ENCODE peak calls at places on chromosome 5, in four cellular contexts. One of them, this sample, is unnamed.

GRCh38 chr5:93273176-93273575 is 307.8 kb downstream of the NR2F1-AS1 start:
- DNase-seq in ovary: no peak
- DNase-seq in RWPE1: peak
- DNase-seq in astrocyte: peak
- DNase-seq in this sample: no peak

GRCh38 chr5:14672082-14672481 is 7.6 kb downstream of the OTULIN start:
- DNase-seq in ovary: no peak
- DNase-seq in RWPE1: no peak
- DNase-seq in astrocyte: no peak
- DNase-seq in this sample: no peak

GRCh38 chr5:159951834-159952233 is 35.6 kb downstream of the ADRA1B start:
- DNase-seq in ovary: no peak
- DNase-seq in RWPE1: no peak
- DNase-seq in astrocyte: no peak
- DNase-seq in this sample: no peak

GRCh38 chr5:140165101-140165920 is 9.7 kb upstream of the CYSTM1 start:
- DNase-seq in ovary: no peak
- DNase-seq in RWPE1: no peak
- DNase-seq in astrocyte: no peak
- DNase-seq in this sample: no peak

GRCh38 chr5:133059621-133060020 is 7.8 kb downstream of the HSPA4 start:
- DNase-seq in ovary: no peak
- DNase-seq in RWPE1: no peak
- DNase-seq in astrocyte: no peak
- DNase-seq in this sample: no peak

GRCh38 chr5:138170299-138170698 is 8.1 kb downstream of the BRD8 start:
- DNase-seq in ovary: no peak
- DNase-seq in RWPE1: no peak
- DNase-seq in astrocyte: no peak
- DNase-seq in this sample: no peak

GRCh38 chr5:170275376-170275994 is 22.1 kb downstream of the LCP2 start:
- DNase-seq in ovary: no peak
- DNase-seq in RWPE1: no peak
- DNase-seq in astrocyte: no peak
- DNase-seq in this sample: no peak

GRCh38 chr5:161851691-161852299 is 3.9 kb downstream of the GABRA1 start:
- DNase-seq in ovary: no peak
- DNase-seq in RWPE1: peak
- DNase-seq in astrocyte: no peak
- DNase-seq in this sample: no peak

GRCh38 chr5:172874647-172875371 is 40.8 kb downstream of the ERGIC1 start:
- DNase-seq in ovary: no peak
- DNase-seq in RWPE1: no peak
- DNase-seq in astrocyte: no peak
- DNase-seq in this sample: no peak

GRCh38 chr5:54616031-54616430 is 98.5 kb downstream of the SNX18 start:
- DNase-seq in ovary: no peak
- DNase-seq in RWPE1: no peak
- DNase-seq in astrocyte: peak
- DNase-seq in this sample: no peak

GRCh38 chr5:133154274-133155088 is 102.7 kb downstream of the HSPA4 start:
- DNase-seq in ovary: no peak
- DNase-seq in RWPE1: no peak
- DNase-seq in astrocyte: no peak
- DNase-seq in this sample: no peak

GRCh38 chr5:171543486-171543885 is 124.0 kb downstream of the FGF18 start:
- DNase-seq in ovary: no peak
- DNase-seq in RWPE1: no peak
- DNase-seq in astrocyte: no peak
- DNase-seq in this sample: no peak

GRCh38 chr5:74093501-74093993 is 467.6 kb downstream of the ARHGEF28 start:
- DNase-seq in ovary: no peak
- DNase-seq in RWPE1: no peak
- DNase-seq in astrocyte: no peak
- DNase-seq in this sample: no peak

GRCh38 chr5:181042036-181042435 is 2.0 kb downstream of the BTNL9 start:
- DNase-seq in ovary: no peak
- DNase-seq in RWPE1: no peak
- DNase-seq in astrocyte: no peak
- DNase-seq in this sample: no peak

GRCh38 chr5:53934126-53934856 is 373.9 kb downstream of the NDUFS4 start:
- DNase-seq in ovary: no peak
- DNase-seq in RWPE1: no peak
- DNase-seq in astrocyte: peak
- DNase-seq in this sample: no peak

GRCh38 chr5:102231693-102232619 is 64.1 kb downstream of the SLCO4C1 start:
- DNase-seq in ovary: no peak
- DNase-seq in RWPE1: no peak
- DNase-seq in astrocyte: no peak
- DNase-seq in this sample: no peak

GRCh38 chr5:150137997-150138396 is 17.6 kb downstream of the PDGFRB start:
- DNase-seq in ovary: peak
- DNase-seq in RWPE1: no peak
- DNase-seq in astrocyte: no peak
- DNase-seq in this sample: peak

GRCh38 chr5:120615967-120616645 is 152.0 kb downstream of the PRR16 start:
- DNase-seq in ovary: no peak
- DNase-seq in RWPE1: peak
- DNase-seq in astrocyte: peak
- DNase-seq in this sample: peak

GRCh38 chr5:57741326-57741725 is 258.7 kb upstream of the ACTBL2 start:
- DNase-seq in ovary: no peak
- DNase-seq in RWPE1: peak
- DNase-seq in astrocyte: no peak
- DNase-seq in this sample: no peak

GRCh38 chr5:174514983-174515394 is 209.4 kb upstream of the MSX2 start:
- DNase-seq in ovary: no peak
- DNase-seq in RWPE1: no peak
- DNase-seq in astrocyte: no peak
- DNase-seq in this sample: no peak

GRCh38 chr5:72210913-72211670 is 103.8 kb downstream of the MAP1B start:
- DNase-seq in ovary: peak
- DNase-seq in RWPE1: peak
- DNase-seq in astrocyte: peak
- DNase-seq in this sample: peak

GRCh38 chr5:32274548-32275420 is 38.0 kb downstream of the MTMR12 start:
- DNase-seq in ovary: peak
- DNase-seq in RWPE1: no peak
- DNase-seq in astrocyte: no peak
- DNase-seq in this sample: no peak

GRCh38 chr5:50958852-50959457 is 292.5 kb downstream of the PARP8 start:
- DNase-seq in ovary: no peak
- DNase-seq in RWPE1: peak
- DNase-seq in astrocyte: peak
- DNase-seq in this sample: no peak

GRCh38 chr5:6107675-6108539 is 270.4 kb downstream of the MED10 start:
- DNase-seq in ovary: no peak
- DNase-seq in RWPE1: no peak
- DNase-seq in astrocyte: no peak
- DNase-seq in this sample: no peak

GRCh38 chr5:36875789-36876388 is 680 bp upstream of the NIPBL start:
- DNase-seq in ovary: peak
- DNase-seq in RWPE1: peak
- DNase-seq in astrocyte: peak
- DNase-seq in this sample: peak

GRCh38 chr5:141496038-141496437 is 7.2 kb downstream of the PCDHGC5 start:
- DNase-seq in ovary: no peak
- DNase-seq in RWPE1: no peak
- DNase-seq in astrocyte: peak
- DNase-seq in this sample: no peak

GRCh38 chr5:27608992-27609391 is 570.6 kb upstream of the CDH9 start:
- DNase-seq in ovary: no peak
- DNase-seq in RWPE1: no peak
- DNase-seq in astrocyte: no peak
- DNase-seq in this sample: no peak

GRCh38 chr5:155616779-155617392 is 603.3 kb downstream of the KIF4B start:
- DNase-seq in ovary: peak
- DNase-seq in RWPE1: peak
- DNase-seq in astrocyte: no peak
- DNase-seq in this sample: no peak

GRCh38 chr5:162289489-162289888 is 221.9 kb downstream of the GABRG2 start:
- DNase-seq in ovary: no peak
- DNase-seq in RWPE1: no peak
- DNase-seq in astrocyte: no peak
- DNase-seq in this sample: no peak

GRCh38 chr5:127660048-127660733 is 11.3 kb downstream of the CTXN3 start:
- DNase-seq in ovary: peak
- DNase-seq in RWPE1: no peak
- DNase-seq in astrocyte: no peak
- DNase-seq in this sample: no peak

GRCh38 chr5:16666140-16666860 is 49.5 kb upstream of the RETREG1 start:
- DNase-seq in ovary: no peak
- DNase-seq in RWPE1: no peak
- DNase-seq in astrocyte: no peak
- DNase-seq in this sample: peak

GRCh38 chr5:137218896-137219295 is 280.2 kb downstream of the SPOCK1 start:
- DNase-seq in ovary: no peak
- DNase-seq in RWPE1: no peak
- DNase-seq in astrocyte: peak
- DNase-seq in this sample: no peak

GRCh38 chr5:142915840-142916424 is 145.8 kb downstream of the ARHGAP26 start:
- DNase-seq in ovary: no peak
- DNase-seq in RWPE1: peak
- DNase-seq in astrocyte: no peak
- DNase-seq in this sample: no peak

GRCh38 chr5:119017999-119018398 is 29.7 kb upstream of the DTWD2 start:
- DNase-seq in ovary: no peak
- DNase-seq in RWPE1: no peak
- DNase-seq in astrocyte: no peak
- DNase-seq in this sample: no peak

GRCh38 chr5:119022773-119023172 is 34.4 kb upstream of the DTWD2 start:
- DNase-seq in ovary: no peak
- DNase-seq in RWPE1: no peak
- DNase-seq in astrocyte: no peak
- DNase-seq in this sample: no peak

GRCh38 chr5:119021333-119021732 is 33.0 kb upstream of the DTWD2 start:
- DNase-seq in ovary: no peak
- DNase-seq in RWPE1: no peak
- DNase-seq in astrocyte: no peak
- DNase-seq in this sample: no peak

GRCh38 chr5:119019431-119020348 is 31.3 kb upstream of the DTWD2 start:
- DNase-seq in ovary: no peak
- DNase-seq in RWPE1: no peak
- DNase-seq in astrocyte: no peak
- DNase-seq in this sample: no peak

GRCh38 chr5:119022017-119022745 is 33.8 kb upstream of the DTWD2 start:
- DNase-seq in ovary: no peak
- DNase-seq in RWPE1: peak
- DNase-seq in astrocyte: peak
- DNase-seq in this sample: no peak
- TF ChIP-seq CTCF in ovary: no peak
- TF ChIP-seq CTCF in RWPE1: peak
- TF ChIP-seq CTCF in astrocyte: no peak
- TF ChIP-seq CTCF in this sample: peak

DNA sequence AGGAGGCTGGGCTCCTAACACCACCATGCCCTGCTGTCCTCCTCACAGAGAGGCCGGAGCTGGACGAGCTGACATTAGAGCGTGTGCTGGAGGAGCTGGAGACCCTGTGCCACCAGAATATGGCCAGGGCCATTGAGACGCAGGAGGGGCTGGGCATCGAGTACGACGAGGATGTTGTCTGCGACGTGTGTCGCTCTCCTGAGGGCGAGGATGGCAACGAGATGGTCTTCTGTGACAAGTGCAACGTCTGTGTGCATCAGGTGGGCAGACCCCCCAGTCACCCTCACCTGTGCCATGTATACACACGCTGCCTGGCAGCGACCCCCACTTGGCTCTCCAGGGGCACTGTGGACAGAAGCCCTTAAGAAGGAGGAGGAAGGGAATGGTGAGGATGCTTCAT is 35.2 kb downstream of the JADE2 start:
- DNase-seq in ovary: peak
- DNase-seq in RWPE1: no peak
- DNase-seq in astrocyte: no peak
- DNase-seq in this sample: peak
- H3K27ac ChIP-seq in ovary: no peak
- H3K27ac ChIP-seq in RWPE1: peak
- H3K27ac ChIP-seq in astrocyte: no peak
- H3K27ac ChIP-seq in this sample: no peak

DNA sequence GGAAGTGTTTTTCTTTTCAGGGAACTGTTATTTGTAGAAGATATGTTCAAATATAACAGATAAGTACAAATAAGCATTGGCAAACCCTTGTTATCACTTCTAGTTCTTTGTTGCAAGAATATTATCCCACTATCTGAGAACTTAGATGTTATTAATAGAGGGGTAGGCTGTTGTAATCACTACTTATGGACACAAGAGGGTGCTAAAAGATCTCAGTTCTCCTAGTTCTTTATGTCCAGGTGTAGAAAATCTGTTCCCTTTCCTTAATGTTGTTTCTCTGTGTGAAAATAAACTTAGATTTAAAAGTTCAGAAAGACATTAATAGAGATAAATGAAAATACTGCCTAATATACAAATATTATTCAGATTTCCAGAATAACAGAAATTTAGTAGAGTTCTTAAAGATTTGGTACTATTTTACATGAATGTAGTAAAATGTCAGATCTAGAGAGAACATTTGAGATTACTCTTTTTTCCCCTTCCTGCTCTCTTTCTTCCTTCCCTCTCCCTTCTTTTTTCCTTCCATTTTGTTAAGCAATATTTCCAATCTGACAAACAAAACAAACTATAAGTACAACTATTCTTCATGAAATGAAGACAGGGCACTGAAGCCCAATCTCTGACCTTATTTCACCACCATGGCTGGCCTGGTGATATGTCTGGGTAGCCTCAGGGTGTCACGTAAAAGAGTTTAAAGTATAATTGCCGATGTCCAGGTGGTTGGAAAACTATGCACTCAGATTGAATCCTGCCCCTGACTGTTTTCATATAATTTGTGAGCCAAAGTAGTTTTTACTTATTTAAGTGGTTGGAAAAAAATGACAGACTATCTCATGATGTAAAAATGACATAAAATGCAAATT is 43.6 kb upstream of the C5orf46 start:
- DNase-seq in ovary: no peak
- DNase-seq in RWPE1: peak
- DNase-seq in astrocyte: peak
- DNase-seq in this sample: no peak
- TF ChIP-seq CTCF in ovary: no peak
- TF ChIP-seq CTCF in RWPE1: peak
- TF ChIP-seq CTCF in astrocyte: peak
- TF ChIP-seq CTCF in this sample: peak

GRCh38 chr5:10760976-10761841 is at the start of gene DAP:
- DNase-seq in ovary: peak
- DNase-seq in RWPE1: peak
- DNase-seq in astrocyte: peak
- DNase-seq in this sample: peak

GRCh38 chr5:10761842-10762165 is 770 bp upstream of the DAP start:
- DNase-seq in ovary: no peak
- DNase-seq in RWPE1: no peak
- DNase-seq in astrocyte: no peak
- DNase-seq in this sample: no peak

GRCh38 chr5:10762178-10762775 is 1.2 kb upstream of the DAP start:
- DNase-seq in ovary: no peak
- DNase-seq in RWPE1: no peak
- DNase-seq in astrocyte: no peak
- DNase-seq in this sample: no peak

GRCh38 chr5:10760033-10760975 is 730 bp downstream of the DAP start:
- DNase-seq in ovary: no peak
- DNase-seq in RWPE1: peak
- DNase-seq in astrocyte: peak
- DNase-seq in this sample: no peak

GRCh38 chr5:10762776-10763500 is 1.9 kb upstream of the DAP start:
- DNase-seq in ovary: no peak
- DNase-seq in RWPE1: no peak
- DNase-seq in astrocyte: no peak
- DNase-seq in this sample: no peak
- H3K27ac ChIP-seq in ovary: no peak
- H3K27ac ChIP-seq in RWPE1: no peak
- H3K27ac ChIP-seq in astrocyte: no peak
- H3K27ac ChIP-seq in this sample: no peak

This sample was measured in kidney.